ENCODE peak calls at places on chromosomes 13 and 19, in five cellular contexts. J is stimulated activated CD8-positive, alpha-beta memory T cell treated with anti-CD3 and anti-CD28 coated beads, Interleukin-15, amount 100 ng/mL, for 1 hour; D is activated naive CD4-positive, alpha-beta T cell treated with anti-CD3 and anti-CD28 coated beads for 36 hours; R is stimulated activated CD4-positive, alpha-beta T cell treated with anti-CD3 and anti-CD28 coated beads, Interleukin-2, amount 100 ng/mL, for 48 hours; N is G401. Q is an unnamed sample.
A peak's percentile ranks its signal among the peaks of the same experiment; 100 is the strongest.

GRCh38 chr13:83681547-83681946 is 200.7 kb downstream of the SLITRK1 start:
- DNase-seq in J (no peak), D (no peak), R (no peak), N (no peak), Q (no peak)

GRCh38 chr13:44293354-44293753 is 80.3 kb upstream of the SERP2 start:
- DNase-seq in J (no peak), D (no peak), R (no peak), N (no peak), Q (no peak)

GRCh38 chr13:106851251-106851650 is 283.3 kb upstream of the ARGLU1 start:
- DNase-seq in J (no peak), D (no peak), R (no peak), N (no peak), Q (no peak)

GRCh38 chr19:49559928-49560327 is 20.4 kb downstream of the NOSIP start:
- DNase-seq in J (no peak), D (peak; percentile 55), R (no peak), N (no peak), Q (peak; percentile 35)

GRCh38 chr13:23753523-23753922 is 135.7 kb downstream of the MIPEP start:
- DNase-seq in J (no peak), D (no peak), R (no peak), N (no peak), Q (no peak)

GRCh38 chr19:47100290-47100689 is 13.3 kb downstream of the ZC3H4 start:
- DNase-seq in J (no peak), D (peak; percentile 34), R (no peak), N (no peak), Q (no peak)

GRCh38 chr19:48480151-48480475 is 10.9 kb downstream of the CYTH2 start:
- DNase-seq in J (peak; percentile 15), D (peak; percentile 40), R (peak; percentile 20), N (peak; percentile 82), Q (no peak)

GRCh38 chr13:100269837-100270236 is 180.9 kb downstream of the PCCA start:
- DNase-seq in J (no peak), D (no peak), R (no peak), N (peak; percentile 80), Q (no peak)

GRCh38 chr13:89695343-89696257 is 1651.9 kb upstream of the MIR17HG start:
- DNase-seq in J (no peak), D (peak; percentile 13), R (peak; percentile 2), N (peak; percentile 21), Q (peak; percentile 77)

GRCh38 chr13:74641586-74641985 is 507.4 kb upstream of the KLF12 start:
- DNase-seq in J (no peak), D (no peak), R (no peak), N (no peak), Q (no peak)

GRCh38 chr19:34336781-34337271 is 28.2 kb upstream of the GPI start:
- DNase-seq in J (peak; percentile 26), D (peak; percentile 69), R (peak; percentile 50), N (peak; percentile 50), Q (peak; percentile 63)

GRCh38 chr19:38862321-38863059 is 12.7 kb upstream of the HNRNPL start:
- DNase-seq in J (no peak), D (no peak), R (no peak), N (no peak), Q (peak; percentile 90)

GRCh38 chr13:92135509-92135908 is 737.1 kb downstream of the GPC5 start:
- DNase-seq in J (no peak), D (no peak), R (no peak), N (no peak), Q (no peak)

GRCh38 chr19:48638831-48639381 is 1.7 kb upstream of the DBP start:
- DNase-seq in J (no peak), D (no peak), R (no peak), N (no peak), Q (no peak)

GRCh38 chr13:102400619-102401125 is 1.2 kb downstream of the FGF14 start:
- DNase-seq in J (no peak), D (no peak), R (no peak), N (peak; percentile 80), Q (no peak)

GRCh38 chr19:52896431-52897148 is 845 bp downstream of the ZNF320 start:
- DNase-seq in J (no peak), D (peak; percentile 10), R (no peak), N (peak; percentile 35), Q (peak; percentile 51)

GRCh38 chr19:35901055-35901644 is 810 bp upstream of the NFKBID start:
- DNase-seq in J (no peak), D (no peak), R (no peak), N (no peak), Q (no peak)

GRCh38 chr13:18944501-18945068 is 237.0 kb downstream of the TUBA3C start:
- DNase-seq in J (no peak), D (no peak), R (no peak), N (no peak), Q (no peak)

GRCh38 chr13:78137404-78138142 is 218.9 kb upstream of the EDNRB start:
- DNase-seq in J (no peak), D (peak; percentile 8), R (no peak), N (peak; percentile 77), Q (peak; percentile 69)

GRCh38 chr19:6580313-6580712 is 10.6 kb downstream of the CD70 start:
- DNase-seq in J (no peak), D (no peak), R (no peak), N (no peak), Q (no peak)

GRCh38 chr19:50875795-50876422 is 2.7 kb downstream of the KLK2 start:
- DNase-seq in J (no peak), D (no peak), R (no peak), N (no peak), Q (no peak)

GRCh38 chr19:46919324-46919723 is 58.5 kb downstream of the ARHGAP35 start:
- DNase-seq in J (no peak), D (peak; percentile 53), R (no peak), N (no peak), Q (no peak)

GRCh38 chr19:54967611-54968010 is 1.4 kb downstream of the NLRP2 start:
- DNase-seq in J (no peak), D (no peak), R (no peak), N (no peak), Q (no peak)

GRCh38 chr13:26951581-26952177 is 191.1 kb upstream of the GPR12 start:
- DNase-seq in J (no peak), D (no peak), R (no peak), N (no peak), Q (no peak)

GRCh38 chr13:113034451-113035208 is 65.6 kb downstream of the MCF2L start:
- DNase-seq in J (no peak), D (no peak), R (no peak), N (peak; percentile 85), Q (peak; percentile 67)

GRCh38 chr13:30925429-30925828 is 7.0 kb upstream of the TEX26 start:
- DNase-seq in J (no peak), D (no peak), R (no peak), N (no peak), Q (no peak)

GRCh38 chr13:63163903-63164302 is 1748.3 kb upstream of the PCDH20 start:
- DNase-seq in J (no peak), D (no peak), R (no peak), N (no peak), Q (no peak)

GRCh38 chr13:24221007-24221406 is 60.5 kb downstream of the SPATA13 start:
- DNase-seq in J (no peak), D (no peak), R (no peak), N (no peak), Q (peak; percentile 86)

GRCh38 chr13:100363874-100364273 is 224.7 kb downstream of the GGACT start:
- DNase-seq in J (no peak), D (no peak), R (no peak), N (no peak), Q (no peak)

GRCh38 chr19:11463391-11463790 is 17.5 kb downstream of the ELAVL3 start:
- DNase-seq in J (no peak), D (no peak), R (no peak), N (no peak), Q (no peak)

GRCh38 chr13:73216381-73216831 is 157.6 kb downstream of the KLF5 start:
- DNase-seq in J (no peak), D (no peak), R (no peak), N (no peak), Q (no peak)

GRCh38 chr13:35881360-35881759 is 249.8 kb downstream of the DCLK1 start:
- DNase-seq in J (no peak), D (no peak), R (no peak), N (peak; percentile 85), Q (no peak)

GRCh38 chr19:35596366-35596999 is 10.5 kb downstream of the PMIS2 start:
- DNase-seq in J (no peak), D (peak; percentile 18), R (no peak), N (no peak), Q (peak; percentile 42)

GRCh38 chr19:34662919-34663318 is 14.0 kb downstream of the SCGB2B2 start:
- DNase-seq in J (no peak), D (peak; percentile 62), R (no peak), N (peak; percentile 31), Q (peak; percentile 53)

GRCh38 chr19:18785179-18786124 is 5.7 kb downstream of the COMP start:
- DNase-seq in J (peak; percentile 40), D (peak; percentile 79), R (peak; percentile 70), N (peak; percentile 46), Q (peak; percentile 64)

GRCh38 chr19:15317392-15318011 is 14.8 kb downstream of the BRD4 start:
- DNase-seq in J (no peak), D (no peak), R (no peak), N (no peak), Q (no peak)

GRCh38 chr13:103101500-103101899 is 35.3 kb upstream of the SLC10A2 start:
- DNase-seq in J (no peak), D (no peak), R (no peak), N (peak; percentile 60), Q (no peak)

GRCh38 chr19:49067554-49067953 is 2.9 kb upstream of the NTF4 start:
- DNase-seq in J (no peak), D (no peak), R (no peak), N (no peak), Q (no peak)

GRCh38 chr13:29922896-29923295 is 72.5 kb upstream of the UBL3 start:
- DNase-seq in J (no peak), D (no peak), R (no peak), N (no peak), Q (peak; percentile 33)

GRCh38 chr19:58037927-58038687 is 4.3 kb downstream of the ZSCAN1 start:
- DNase-seq in J (no peak), D (no peak), R (no peak), N (peak; percentile 55), Q (no peak)

Q was measured in SJCRH30.